ENCODE peak calls at places on chromosomes 3 and 15, in four cellular contexts. N is uterus, Z is aorta, L is neuronal stem cell. S is an unnamed sample.

GRCh38 chr3:103965764-103966163 is 1400.9 kb upstream of the ALCAM start:
- DNase-seq in N (no peak), Z (no peak), L (no peak), S (no peak)

GRCh38 chr3:63089735-63090134 is 188.4 kb upstream of the SYNPR start:
- DNase-seq in N (no peak), Z (no peak), L (no peak), S (no peak)

GRCh38 chr3:60707452-60708020 is 543.7 kb downstream of the FHIT start:
- DNase-seq in N (no peak), Z (no peak), L (no peak), S (no peak)

GRCh38 chr3:73136941-73137340 is 75.5 kb downstream of the EBLN2 start:
- DNase-seq in N (no peak), Z (no peak), L (no peak), S (no peak)

GRCh38 chr3:194485471-194485875 is 1.3 kb downstream of the ATP13A3 start:
- DNase-seq in N (no peak), Z (no peak), L (no peak), S (no peak)

GRCh38 chr15:70447927-70448698 is 315.2 kb downstream of the UACA start:
- DNase-seq in N (no peak), Z (no peak), L (no peak), S (peak)

GRCh38 chr15:29220852-29221251 is 48.8 kb downstream of the NSMCE3 start:
- DNase-seq in N (no peak), Z (no peak), L (no peak), S (no peak)

GRCh38 chr15:43215961-43216360 is 4.9 kb downstream of the EPB42 start:
- DNase-seq in N (no peak), Z (no peak), L (no peak), S (no peak)

GRCh38 chr15:61380270-61380669 is 151.2 kb upstream of the RORA start:
- DNase-seq in N (no peak), Z (no peak), L (no peak), S (no peak)

GRCh38 chr3:100912571-100912970 is 80.7 kb downstream of the ABI3BP start:
- DNase-seq in N (no peak), Z (no peak), L (no peak), S (no peak)

GRCh38 chr3:112407214-112407887 is 74.4 kb downstream of the CD200 start:
- DNase-seq in N (no peak), Z (no peak), L (no peak), S (no peak)

GRCh38 chr3:140505256-140505655 is 172.6 kb upstream of the TRIM42 start:
- DNase-seq in N (no peak), Z (no peak), L (peak), S (no peak)

GRCh38 chr3:188365978-188366698 is 212.2 kb downstream of the LPP start:
- DNase-seq in N (no peak), Z (no peak), L (no peak), S (no peak)

GRCh38 chr15:56232058-56232457 is 11.6 kb downstream of the RFX7 start:
- DNase-seq in N (no peak), Z (no peak), L (no peak), S (no peak)

GRCh38 chr15:22939652-22940061 is 40.5 kb downstream of the CYFIP1 start:
- DNase-seq in N (no peak), Z (no peak), L (no peak), S (no peak)

GRCh38 chr3:100548053-100548452 is 55.6 kb downstream of the TMEM45A start:
- DNase-seq in N (no peak), Z (no peak), L (no peak), S (no peak)

GRCh38 chr15:63083046-63083445 is 38.6 kb upstream of the LACTB start:
- DNase-seq in N (peak), Z (no peak), L (no peak), S (no peak)

DNA sequence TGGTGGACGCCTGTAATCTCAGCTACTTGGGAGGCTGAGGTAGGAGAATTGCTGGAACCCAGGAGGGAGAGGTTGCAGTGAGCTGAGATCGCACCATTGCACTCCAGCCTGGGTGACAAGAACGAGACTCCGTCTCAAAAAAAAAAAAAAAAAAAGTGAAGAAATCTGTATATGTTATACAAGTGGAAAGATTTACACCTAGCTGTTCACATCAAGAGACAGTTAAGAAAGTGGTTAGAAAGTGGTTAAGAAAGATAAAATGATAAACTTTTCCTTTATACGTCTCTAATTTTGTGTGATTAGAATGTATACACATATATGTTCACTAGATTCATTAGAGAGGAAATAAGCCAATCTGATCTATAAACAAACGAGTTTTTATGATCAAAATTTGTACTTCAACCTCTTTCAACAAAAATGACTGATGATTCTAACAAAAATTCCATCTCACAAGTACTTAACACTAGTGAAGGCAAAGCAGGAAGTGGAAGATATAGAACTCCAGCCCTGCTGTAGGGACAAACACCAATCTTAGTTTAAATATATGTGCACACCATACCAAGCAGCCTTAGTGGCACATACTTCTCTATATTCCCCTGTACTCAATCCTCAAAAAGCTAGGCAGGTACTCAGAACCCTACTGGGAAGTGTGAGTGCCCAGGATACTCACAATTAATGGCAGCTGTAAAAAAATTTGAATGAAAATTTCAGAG is 51.2 kb downstream of the RAF1 start:
- DNase-seq in N (no peak), Z (no peak), L (no peak), S (no peak)
- H3K4me3 ChIP-seq in N (no peak), Z (no peak), L (no peak), S (no peak)

GRCh38 chr3:48561045-48561736 is 2.4 kb downstream of the UCN2 start:
- DNase-seq in N (peak), Z (peak), L (peak), S (peak)
- H3K4me3 ChIP-seq in N (peak), Z (no peak), L (no peak), S (peak)

GRCh38 chr3:11155341-11156025 is 1.2 kb downstream of the HRH1 start:
- DNase-seq in N (peak), Z (peak), L (peak), S (peak)
- H3K4me3 ChIP-seq in N (peak), Z (peak), L (no peak), S (peak)

DNA sequence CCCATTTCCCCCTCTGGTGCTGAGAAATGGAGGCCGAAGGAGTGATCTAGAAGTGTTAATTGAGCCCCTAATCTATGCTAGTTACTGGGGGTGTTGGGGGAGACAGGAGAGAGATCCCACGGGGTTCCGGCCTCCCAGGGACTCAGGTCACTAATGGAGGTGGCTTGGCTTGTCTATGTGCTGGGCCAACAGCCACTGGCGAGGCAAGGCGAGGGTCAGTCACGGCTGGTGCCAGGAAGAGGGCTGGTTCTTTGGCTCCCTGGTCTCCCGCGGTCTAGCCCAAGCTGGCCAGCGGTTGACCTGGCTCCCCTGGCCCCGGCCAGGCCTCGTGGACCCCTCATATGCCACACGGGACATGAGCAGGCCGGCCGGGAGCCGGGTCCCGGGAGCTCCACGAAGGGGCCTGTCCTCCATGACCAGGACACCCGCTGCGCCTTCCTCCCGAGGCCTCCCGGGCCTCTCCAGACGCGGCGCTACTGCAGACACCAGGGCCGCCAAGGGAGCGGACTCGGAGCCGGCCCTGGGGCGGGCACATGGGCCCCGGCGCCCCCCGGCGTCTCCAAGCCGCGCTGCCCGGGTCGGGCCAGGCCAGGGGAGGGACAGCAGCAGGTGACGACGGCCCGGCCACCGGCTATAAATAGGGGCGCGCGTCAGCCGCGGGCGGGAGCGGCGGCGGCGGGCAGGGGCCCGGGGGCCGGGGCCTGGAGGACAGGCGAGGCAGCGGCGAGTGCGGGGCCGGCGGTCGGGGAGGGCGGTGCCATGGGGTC is at the start of gene ALPK3:
- DNase-seq in N (no peak), Z (peak), L (peak), S (peak)
- H3K4me3 ChIP-seq in N (no peak), Z (peak), L (no peak), S (peak)

DNA sequence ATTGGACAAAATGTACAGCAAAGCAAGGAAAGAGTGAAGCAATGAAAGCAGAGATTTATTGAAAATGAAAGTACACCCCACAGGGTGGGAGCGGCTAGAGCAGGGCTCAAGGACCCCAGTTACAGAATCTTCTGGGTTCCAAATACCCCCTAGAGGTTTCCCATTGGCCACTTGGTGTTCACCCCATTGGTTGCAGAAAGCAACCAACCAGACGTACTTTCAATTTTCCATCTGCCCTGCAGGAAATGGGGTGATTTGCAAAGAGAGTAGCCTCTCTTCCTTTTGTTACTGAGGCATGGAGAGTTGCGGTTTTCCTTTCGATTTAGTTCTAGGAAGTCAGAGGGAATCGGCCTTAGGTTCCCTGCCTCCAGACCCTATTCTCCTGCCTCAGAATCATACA is 2.4 kb downstream of the PML start:
- DNase-seq in N (no peak), Z (no peak), L (no peak), S (no peak)
- H3K4me3 ChIP-seq in N (peak), Z (no peak), L (no peak), S (peak)